ENCODE peak calls at places on chromosomes 3 and 15, in seven cellular contexts. C, T, I, Q, J, W and G are unnamed samples.
A peak's percentile ranks its signal among the peaks of the same experiment; 100 is the strongest.

GRCh38 chr15:34336947-34337556 is 529 bp downstream of the SLC12A6 start:
- DNase-seq in C (peak; percentile 84), T (no peak), I (no peak), Q (no peak), J (no peak), W (no peak), G (no peak)

GRCh38 chr3:100810671-100811070 is 101.4 kb downstream of the TFG start:
- DNase-seq in C (no peak), T (no peak), I (no peak), Q (no peak), J (no peak), W (no peak), G (no peak)

GRCh38 chr3:184953396-184953795 is 141.4 kb downstream of the VPS8 start:
- DNase-seq in C (no peak), T (no peak), I (no peak), Q (no peak), J (no peak), W (no peak), G (no peak)

GRCh38 chr3:56911363-56911762 is 109.6 kb upstream of the ARHGEF3 start:
- DNase-seq in C (no peak), T (no peak), I (no peak), Q (no peak), J (no peak), W (no peak), G (no peak)

GRCh38 chr3:155991291-155991690 is 120.8 kb downstream of the GMPS start:
- DNase-seq in C (no peak), T (no peak), I (no peak), Q (no peak), J (no peak), W (no peak), G (no peak)

GRCh38 chr15:100596792-100597191 is 5.2 kb downstream of the LINS1 start:
- DNase-seq in C (peak; percentile 80), T (no peak), I (peak; percentile 24), Q (peak; percentile 78), J (no peak), W (no peak), G (peak; percentile 49)

GRCh38 chr15:75107905-75108838 is 84.8 kb downstream of the PPCDC start:
- DNase-seq in C (peak; percentile 88), T (no peak), I (no peak), Q (peak; percentile 90), J (no peak), W (no peak), G (peak; percentile 80)

GRCh38 chr3:72258366-72258765 is 473.4 kb upstream of the PROK2 start:
- DNase-seq in C (no peak), T (no peak), I (no peak), Q (no peak), J (no peak), W (no peak), G (no peak)

GRCh38 chr3:125236331-125236903 is 23.9 kb upstream of the SLC12A8 start:
- DNase-seq in C (no peak), T (no peak), I (no peak), Q (no peak), J (peak; percentile 71), W (no peak), G (no peak)

GRCh38 chr3:149487598-149488197 is 13.2 kb downstream of the TM4SF4 start:
- DNase-seq in C (no peak), T (no peak), I (no peak), Q (no peak), J (no peak), W (no peak), G (no peak)

GRCh38 chr15:44193651-44194396 is 1.2 kb downstream of the FRMD5 start:
- DNase-seq in C (no peak), T (no peak), I (no peak), Q (no peak), J (no peak), W (no peak), G (peak; percentile 51)

GRCh38 chr3:108662141-108662738 is 72.7 kb downstream of the DZIP3 start:
- DNase-seq in C (no peak), T (peak; percentile 25), I (peak; percentile 8), Q (no peak), J (no peak), W (peak; percentile 32), G (peak; percentile 45)

GRCh38 chr15:40470423-40471104 is at the start of gene CHST14:
- DNase-seq in C (peak; percentile 92), T (peak; percentile 58), I (peak; percentile 31), Q (no peak), J (peak; percentile 82), W (no peak), G (peak; percentile 59)

DNA sequence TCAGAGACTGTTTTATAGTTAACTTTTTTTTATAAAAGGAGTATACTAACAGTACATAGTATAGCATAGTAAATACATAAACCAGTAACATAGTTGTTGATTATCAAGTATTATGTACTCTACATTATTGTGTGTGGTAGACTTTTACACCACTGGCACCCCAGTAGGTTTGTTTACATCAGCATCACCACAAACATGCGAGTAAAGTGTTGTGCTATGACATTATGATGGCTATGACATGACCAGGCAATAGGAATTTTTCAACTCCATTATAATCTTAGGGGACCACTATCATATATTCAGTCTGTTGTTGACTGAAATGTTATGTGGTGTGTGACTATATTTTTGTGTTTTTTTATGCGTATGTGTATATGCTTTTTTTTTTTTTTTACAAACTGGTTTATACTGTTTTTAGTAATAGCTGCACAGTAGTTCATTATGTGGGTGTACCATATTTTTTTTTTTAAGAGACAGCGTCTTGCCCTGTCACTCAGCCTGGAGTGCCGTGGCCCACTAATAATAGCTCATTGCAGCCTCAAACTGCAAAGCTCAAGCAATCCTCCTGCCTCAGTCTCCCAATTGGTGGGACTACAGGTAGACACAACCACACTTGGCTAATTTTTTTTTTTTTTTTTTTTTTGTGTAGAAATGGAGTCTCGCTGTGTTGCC is 1.9 kb downstream of the CAPN7 start:
- DNase-seq in C (no peak), T (no peak), I (no peak), Q (no peak), J (no peak), W (no peak), G (no peak)
- H3K27ac ChIP-seq in C (no peak overlapping the region), T (peak overlapping the region; percentile 99), I (no peak overlapping the region), Q (no peak overlapping the region), J (no peak overlapping the region), W (no peak overlapping the region), G (no peak overlapping the region)

GRCh38 chr3:85303156-85303555 is 344.4 kb downstream of the CADM2 start:
- DNase-seq in C (no peak), T (no peak), I (no peak), Q (no peak), J (no peak), W (no peak), G (no peak)

DNA sequence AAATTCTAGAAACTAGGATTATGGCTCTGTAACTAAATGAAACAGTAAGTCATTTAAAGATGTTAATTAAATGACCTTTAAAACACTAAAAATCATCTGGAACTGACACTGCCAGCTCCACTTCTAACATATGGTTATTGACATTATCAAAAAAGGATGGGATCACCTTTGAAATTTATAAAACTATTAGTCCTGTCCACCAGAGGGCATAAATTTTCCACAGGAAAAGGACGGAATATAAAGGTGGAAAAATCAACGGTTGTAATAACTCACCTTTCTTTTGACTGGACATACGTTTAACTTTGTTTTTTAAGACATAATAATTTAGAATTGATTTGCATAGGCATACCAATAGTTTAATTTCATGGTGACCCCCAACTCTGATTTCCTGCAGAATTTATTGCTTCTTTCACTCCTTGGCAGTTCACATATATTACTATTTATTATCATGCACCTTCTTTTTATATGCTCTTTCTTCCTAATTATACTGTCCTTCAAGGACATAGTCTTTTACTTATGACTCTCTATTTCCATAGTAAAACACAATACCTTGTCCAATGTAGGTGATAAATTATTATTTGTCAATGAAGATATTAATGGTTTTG is 345.7 kb downstream of the CADM2 start:
- DNase-seq in C (no peak), T (no peak), I (no peak), Q (no peak), J (no peak), W (no peak), G (peak; percentile 2)
- TF ChIP-seq CTCF in C (no peak), T (peak; percentile 32), I (peak; percentile 33), Q (peak; percentile 72), J (no peak), W (peak; percentile 33), G (peak; percentile 33)

GRCh38 chr3:150581174-150581573 is 21.9 kb upstream of the SELENOT start:
- DNase-seq in C (no peak), T (no peak), I (no peak), Q (no peak), J (no peak), W (no peak), G (no peak)

GRCh38 chr3:150577854-150578253 is 25.3 kb upstream of the SELENOT start:
- DNase-seq in C (no peak), T (no peak), I (no peak), Q (no peak), J (no peak), W (no peak), G (no peak)

GRCh38 chr3:150588027-150588830 is 14.9 kb upstream of the SELENOT start:
- DNase-seq in C (no peak), T (no peak), I (no peak), Q (no peak), J (peak; percentile 71), W (no peak), G (no peak)

GRCh38 chr3:150583028-150583427 is 20.1 kb upstream of the SELENOT start:
- DNase-seq in C (no peak), T (no peak), I (no peak), Q (no peak), J (no peak), W (no peak), G (no peak)

DNA sequence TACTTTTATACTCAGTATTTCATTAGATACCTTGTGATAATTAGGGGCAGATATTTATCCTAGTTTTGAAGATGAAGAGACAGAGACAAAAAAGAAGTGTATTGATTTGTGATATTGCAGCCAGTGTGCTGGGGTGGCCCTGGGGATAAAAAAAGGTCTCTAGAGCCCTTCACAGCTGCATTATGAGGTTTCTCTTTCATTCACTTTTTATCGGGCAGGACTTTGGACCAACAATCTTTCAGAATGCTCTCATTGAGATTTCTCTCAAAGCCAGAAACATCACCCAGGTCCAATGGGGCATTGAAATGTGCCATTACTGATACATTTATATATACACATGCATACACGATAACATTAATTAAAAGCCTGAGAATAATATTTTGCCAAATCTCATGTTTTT is 20.5 kb upstream of the SELENOT start:
- DNase-seq in C (no peak), T (no peak), I (no peak), Q (no peak), J (no peak), W (no peak), G (no peak)
- H3K27ac ChIP-seq in C (no peak overlapping the region), T (no peak overlapping the region), I (no peak overlapping the region), Q (no peak overlapping the region), J (no peak overlapping the region), W (no peak overlapping the region), G (no peak overlapping the region)

DNA sequence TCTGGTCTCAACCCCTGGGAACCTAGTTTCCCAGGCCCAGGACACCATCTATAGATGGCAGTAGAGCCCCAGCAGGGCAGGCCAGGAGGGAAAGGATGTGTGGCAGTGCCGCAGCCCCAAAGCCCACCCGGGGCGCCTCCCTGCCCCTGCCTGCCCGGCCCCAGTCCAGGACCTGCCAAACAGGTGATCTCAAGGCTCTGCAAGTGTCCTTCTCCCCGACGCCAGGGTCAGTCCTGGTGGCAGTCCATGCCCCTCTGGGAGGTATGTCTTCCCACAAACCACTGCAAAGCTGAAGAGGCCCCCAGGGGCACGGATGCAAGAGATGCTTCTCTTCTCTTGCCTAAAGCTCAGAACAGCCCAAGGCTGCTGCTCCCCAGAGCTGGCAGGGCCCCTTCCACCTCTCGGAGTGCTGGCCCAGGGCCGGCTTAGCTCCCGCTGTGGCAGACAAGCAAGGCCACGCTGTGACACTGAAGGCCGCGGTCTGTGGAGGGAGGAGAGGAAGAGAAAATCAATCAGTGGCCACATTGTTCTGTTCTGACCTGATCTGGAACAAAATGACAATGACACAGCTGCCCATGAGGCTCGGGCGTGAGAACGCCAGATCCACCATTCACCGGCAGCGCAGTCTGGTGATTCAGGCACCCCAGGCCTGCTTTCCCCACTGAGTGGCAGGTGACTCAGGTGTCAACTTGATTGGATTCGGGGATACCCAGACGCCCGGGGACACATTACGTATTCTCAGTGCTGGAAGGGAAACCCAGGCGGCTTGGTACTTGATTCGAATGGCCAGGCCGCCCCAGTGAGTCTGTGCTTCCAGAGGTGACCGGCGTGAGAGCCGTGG is 34.0 kb downstream of the KLHL25 start:
- DNase-seq in C (peak; percentile 73), T (no peak), I (no peak), Q (no peak), J (no peak), W (no peak), G (no peak)
- TF ChIP-seq CTCF in C (no peak), T (no peak), I (no peak), Q (peak; percentile 36), J (no peak), W (no peak), G (no peak)